ENCODE peak calls at places on chromosomes 1 and 21, in five cellular contexts. G is fibroblast of the aortic adventitia; H is activated effector memory CD4-positive, alpha-beta T cell treated with anti-CD3 and anti-CD28 coated beads, Interleukin-2, amount 50 U/mL, for 16 hours; M is occipital lobe; S is fibroblast of villous mesenchyme. I is an unnamed sample.

GRCh38 chr1:2494323-2494693 is 18.2 kb downstream of the PLCH2 start:
- DNase-seq in G (no peak), H (no peak), M (no peak), S (peak), I (no peak)

GRCh38 chr1:243291287-243291686 is 35.4 kb downstream of the SDCCAG8 start:
- DNase-seq in G (no peak), H (no peak), M (no peak), S (no peak), I (no peak)

GRCh38 chr1:67540025-67540732 is 110.0 kb upstream of the SERBP1 start:
- DNase-seq in G (no peak), H (no peak), M (no peak), S (no peak), I (no peak)

GRCh38 chr1:205263580-205264190 is 35.9 kb downstream of the TMCC2 start:
- DNase-seq in G (peak), H (no peak), M (no peak), S (peak), I (no peak)

GRCh38 chr1:19391596-19391981 is 79.5 kb downstream of the SLC66A1 start:
- DNase-seq in G (no peak), H (no peak), M (no peak), S (no peak), I (no peak)

GRCh38 chr21:41932576-41933258 is 21.1 kb downstream of the C2CD2 start:
- DNase-seq in G (peak), H (no peak), M (no peak), S (peak), I (no peak)

GRCh38 chr1:7401814-7402547 is 369.1 kb upstream of the VAMP3 start:
- DNase-seq in G (peak), H (no peak), M (peak), S (peak), I (no peak)

GRCh38 chr1:36847186-36847585 is 187.1 kb downstream of the GRIK3 start:
- DNase-seq in G (no peak), H (no peak), M (no peak), S (no peak), I (no peak)

GRCh38 chr1:40039245-40039756 is 1.2 kb upstream of the CAP1 start:
- DNase-seq in G (no peak), H (no peak), M (peak), S (no peak), I (no peak)

GRCh38 chr21:36202721-36203602 is 46.3 kb downstream of the DOP1B start:
- DNase-seq in G (no peak), H (no peak), M (no peak), S (peak), I (no peak)

GRCh38 chr1:57118948-57119637 is 153.3 kb upstream of the C8B start:
- DNase-seq in G (peak), H (no peak), M (no peak), S (no peak), I (no peak)

GRCh38 chr21:38266732-38267131 is 9.9 kb downstream of the KCNJ15 start:
- DNase-seq in G (peak), H (no peak), M (no peak), S (peak), I (no peak)

GRCh38 chr1:97636941-97637340 is 283.9 kb downstream of the DPYD start:
- DNase-seq in G (peak), H (no peak), M (no peak), S (peak), I (no peak)

GRCh38 chr1:18884727-18885126 is 17.6 kb downstream of the ALDH4A1 start:
- DNase-seq in G (no peak), H (no peak), M (no peak), S (no peak), I (no peak)

GRCh38 chr1:61215676-61216289 is 133.4 kb downstream of the NFIA start:
- DNase-seq in G (no peak), H (no peak), M (no peak), S (no peak), I (no peak)

GRCh38 chr1:157624471-157624870 is 26.6 kb upstream of the FCRL4 start:
- DNase-seq in G (no peak), H (no peak), M (no peak), S (no peak), I (no peak)

GRCh38 chr21:38769253-38769780 is 36.4 kb upstream of the ETS2 start:
- DNase-seq in G (peak), H (no peak), M (no peak), S (peak), I (no peak)

GRCh38 chr1:117681093-117681950 is 75.5 kb downstream of the TENT5C start:
- DNase-seq in G (no peak), H (no peak), M (no peak), S (no peak), I (no peak)

GRCh38 chr1:239308701-239309333 is 77.6 kb upstream of the CHRM3 start:
- DNase-seq in G (no peak), H (peak), M (no peak), S (no peak), I (peak)

GRCh38 chr1:153670257-153670858 is 435 bp downstream of the ILF2 start:
- DNase-seq in G (no peak), H (no peak), M (no peak), S (no peak), I (no peak)